ENCODE peak calls at places on chromosomes 7 and 10, in four cellular contexts. T is GM12878, P is GM12891, M is HL-60. J is an unnamed sample.

GRCh38 chr7:82054544-82054943 is 284.7 kb upstream of the HGF start:
- DNase-seq in M (no peak), T (no peak), P (no peak), J (no peak)

GRCh38 chr10:86191686-86192085 is 174.9 kb downstream of the GRID1 start:
- DNase-seq in M (no peak), T (no peak), P (no peak), J (no peak)

GRCh38 chr10:10128387-10128786 is 889.3 kb upstream of the CELF2 start:
- DNase-seq in M (no peak), P (no peak), T (no peak), J (no peak)

GRCh38 chr7:116569737-116570136 is 44.9 kb downstream of the CAV1 start:
- DNase-seq in T (no peak), M (no peak), P (no peak), J (no peak)

GRCh38 chr7:143416565-143417149 is 8.0 kb upstream of the EPHA1 start:
- DNase-seq in P (no peak), T (no peak), M (no peak), J (peak)

GRCh38 chr10:59894114-59894513 is 12.2 kb downstream of the CCDC6 start:
- DNase-seq in T (no peak), P (no peak), M (no peak), J (no peak)

GRCh38 chr7:134368851-134369533 is 52.3 kb upstream of the SLC35B4 start:
- DNase-seq in P (no peak), M (no peak), T (no peak), J (no peak)

GRCh38 chr7:159046300-159046699 is 98.4 kb downstream of the VIPR2 start:
- DNase-seq in M (no peak), P (no peak), T (no peak), J (no peak)

GRCh38 chr7:146731185-146731584 is 614.6 kb downstream of the CNTNAP2 start:
- DNase-seq in M (no peak), T (no peak), P (no peak), J (no peak)

GRCh38 chr10:115118346-115118745 is 25.2 kb downstream of the ATRNL1 start:
- DNase-seq in P (no peak), T (no peak), M (no peak), J (no peak)

GRCh38 chr7:70432567-70433001 is 699.4 kb upstream of the GALNT17 start:
- DNase-seq in T (no peak), P (no peak), M (no peak), J (no peak)

GRCh38 chr10:93006435-93007039 is 54.1 kb upstream of the CYP26C1 start:
- DNase-seq in T (no peak), P (no peak), M (no peak), J (peak)

GRCh38 chr10:21740989-21741388 is 207.0 kb downstream of the MLLT10 start:
- DNase-seq in T (no peak), P (no peak), M (no peak), J (no peak)

GRCh38 chr7:28270536-28270935 is 89.9 kb upstream of the JAZF1 start:
- DNase-seq in M (no peak), T (no peak), P (no peak), J (no peak)

GRCh38 chr7:28276303-28276702 is 95.7 kb upstream of the JAZF1 start:
- DNase-seq in T (no peak), P (no peak), M (no peak), J (no peak)

GRCh38 chr7:28277364-28277763 is 96.8 kb upstream of the JAZF1 start:
- DNase-seq in M (no peak), P (no peak), T (no peak), J (no peak)

GRCh38 chr7:28269700-28270361 is 89.2 kb upstream of the JAZF1 start:
- DNase-seq in T (no peak), P (no peak), M (no peak), J (no peak)

DNA sequence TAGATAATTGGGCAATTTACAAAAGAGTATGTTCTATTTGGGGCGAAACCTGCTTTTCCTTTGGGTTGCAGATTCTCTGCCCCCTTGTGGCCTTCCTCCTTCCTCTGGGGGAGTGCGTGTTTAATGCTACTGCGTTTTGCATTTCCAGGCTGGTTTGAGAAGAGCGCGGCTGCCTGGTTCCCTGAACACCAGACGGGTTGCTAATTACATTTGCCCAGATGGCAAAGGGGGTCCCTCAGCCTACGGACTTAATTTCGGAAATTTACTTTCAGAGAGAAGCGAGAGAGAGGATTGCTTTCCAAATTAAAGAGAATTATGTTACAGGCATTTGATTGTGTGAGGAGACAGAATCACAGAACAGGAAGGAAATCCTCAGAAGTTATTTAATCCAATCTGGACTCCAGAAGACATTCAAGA is 91.9 kb upstream of the JAZF1 start:
- DNase-seq in M (peak), P (no peak), T (no peak), J (peak)
- TF ChIP-seq SPI1 in M (no peak), P (no peak), T (no peak), J (no peak)

GRCh38 chr10:102670871-102671434 is 26.7 kb downstream of the TRIM8 start:
- DNase-seq in P (no peak), T (no peak), M (no peak), J (peak)
- TF ChIP-seq SPI1 in P (no peak), T (no peak), M (no peak), J (no peak)

DNA sequence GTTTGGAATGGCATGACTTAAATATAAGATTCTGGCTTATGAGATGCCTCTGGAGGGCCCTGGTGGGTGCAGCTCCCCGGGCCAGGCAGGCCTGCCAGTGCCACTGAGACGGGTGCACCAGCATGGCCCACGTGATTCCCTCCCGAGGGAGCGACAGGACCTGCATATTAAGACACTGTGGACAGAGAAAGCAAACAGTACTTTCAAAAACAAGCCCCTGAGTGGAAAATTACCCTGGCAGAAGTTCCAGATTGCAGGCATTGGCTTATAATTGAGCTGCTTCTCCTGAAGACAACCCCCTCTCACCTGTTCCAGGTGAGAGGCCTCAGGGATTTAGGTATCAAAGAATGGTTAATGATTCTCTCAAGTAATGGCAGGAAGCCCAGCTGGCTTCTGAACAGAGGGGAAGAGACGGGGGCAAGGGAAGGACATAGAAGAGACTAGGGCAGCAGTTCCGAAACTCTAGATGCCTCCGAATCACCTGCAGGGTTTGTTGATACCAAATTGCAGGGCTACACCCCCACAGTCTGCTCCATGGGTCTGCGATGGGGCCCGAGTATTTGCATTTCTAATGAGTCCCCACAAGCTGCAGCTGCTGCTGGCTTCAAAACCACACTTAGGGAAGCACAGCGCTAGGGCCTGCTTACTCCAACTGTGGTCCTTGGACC is 66.0 kb upstream of the DOCK1 start:
- DNase-seq in T (no peak), M (no peak), P (no peak), J (no peak)
- TF ChIP-seq SPI1 in T (no peak), M (no peak), P (no peak), J (no peak)

DNA sequence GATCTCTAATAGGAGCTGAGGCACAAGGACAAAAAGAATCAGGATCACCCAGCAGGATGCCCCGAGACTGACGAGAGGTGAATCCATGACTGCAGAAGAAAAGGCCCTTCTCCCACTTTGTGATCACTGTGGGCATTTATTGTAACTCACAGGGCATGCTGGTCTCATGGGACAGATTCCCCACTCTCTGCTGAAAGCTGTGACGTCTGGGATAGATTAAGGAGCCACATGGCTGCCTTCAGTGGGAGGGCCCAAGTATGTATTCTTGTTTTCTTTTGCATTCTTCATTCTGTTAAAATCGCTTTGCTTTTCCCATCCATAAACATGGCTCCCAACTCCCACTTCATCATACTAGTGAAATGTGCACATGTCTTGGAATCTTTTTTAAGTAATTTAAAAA is 67.3 kb downstream of the FAM107B start:
- DNase-seq in M (no peak), T (no peak), P (no peak), J (no peak)
- TF ChIP-seq SPI1 in M (no peak), T (no peak), P (no peak), J (no peak)

GRCh38 chr7:87564290-87564963 is 36.3 kb downstream of the ABCB1 start:
- DNase-seq in M (no peak), P (no peak), T (no peak), J (no peak)
- TF ChIP-seq SPI1 in M (no peak), P (no peak), T (no peak), J (no peak)

GRCh38 chr10:125103466-125104377 is 56.6 kb downstream of the CTBP2 start:
- DNase-seq in M (no peak), P (no peak), T (no peak), J (no peak)
- TF ChIP-seq SPI1 in M (no peak), P (no peak), T (no peak), J (no peak)

DNA sequence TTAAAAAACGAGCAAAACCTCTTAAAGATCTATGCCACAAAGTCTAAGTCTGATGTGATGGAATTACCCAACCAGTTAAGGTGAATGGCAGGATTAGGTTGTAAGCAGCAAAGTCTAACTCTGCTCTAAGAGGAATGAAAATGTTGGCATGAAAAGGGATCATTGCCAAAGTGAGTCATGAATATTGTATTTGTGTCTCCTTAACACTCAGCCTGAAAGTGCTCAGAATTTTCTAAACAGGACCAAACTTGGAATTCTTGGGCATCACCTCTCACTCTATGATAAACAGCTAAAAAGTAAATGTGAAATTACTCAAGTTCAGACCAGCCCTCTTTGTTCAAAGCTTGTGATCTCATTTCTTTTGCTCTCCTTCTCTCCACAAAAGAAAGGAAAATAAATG is 27.0 kb downstream of the PPP1R3A start:
- DNase-seq in M (no peak), T (no peak), P (no peak), J (no peak)
- TF ChIP-seq SPI1 in M (no peak), T (no peak), P (no peak), J (no peak)

J was measured in K562.